ENCODE peak calls at places on chromosomes 5 and 9, in seven cellular contexts. One of them, this sample, is unnamed.
A peak's percentile ranks its signal among the peaks of the same experiment; 100 is the strongest.

GRCh38 chr5:17305964-17306725 is 88.7 kb downstream of the BASP1 start:
- DNase-seq in HCT116: no peak
- DNase-seq in heart right ventricle: peak; percentile 29
- DNase-seq in A549: peak; percentile 99
- DNase-seq in psoas muscle: no peak
- DNase-seq in left ventricle myocardium inferior: no peak
- DNase-seq in pancreas: peak; percentile 58
- DNase-seq in this sample: peak; percentile 98

GRCh38 chr5:135715267-135716050 is 119.0 kb upstream of the SLC25A48 start:
- DNase-seq in pancreas: no peak
- DNase-seq in psoas muscle: no peak
- DNase-seq in A549: no peak
- DNase-seq in heart right ventricle: no peak
- DNase-seq in left ventricle myocardium inferior: no peak
- DNase-seq in HCT116: no peak
- DNase-seq in this sample: no peak

GRCh38 chr5:36442352-36442751 is 140.7 kb upstream of the RANBP3L start:
- DNase-seq in heart right ventricle: no peak
- DNase-seq in A549: peak; percentile 27
- DNase-seq in pancreas: no peak
- DNase-seq in left ventricle myocardium inferior: no peak
- DNase-seq in HCT116: no peak
- DNase-seq in psoas muscle: no peak
- DNase-seq in this sample: peak; percentile 15

GRCh38 chr5:54761213-54761701 is 224.1 kb downstream of the ESM1 start:
- DNase-seq in pancreas: no peak
- DNase-seq in left ventricle myocardium inferior: no peak
- DNase-seq in A549: peak; percentile 31
- DNase-seq in psoas muscle: peak; percentile 44
- DNase-seq in HCT116: no peak
- DNase-seq in heart right ventricle: no peak
- DNase-seq in this sample: peak; percentile 99

GRCh38 chr5:15286659-15287058 is 213.3 kb upstream of the FBXL7 start:
- DNase-seq in left ventricle myocardium inferior: no peak
- DNase-seq in pancreas: no peak
- DNase-seq in psoas muscle: no peak
- DNase-seq in A549: no peak
- DNase-seq in HCT116: no peak
- DNase-seq in heart right ventricle: no peak
- DNase-seq in this sample: peak; percentile 0

GRCh38 chr5:56405116-56405515 is 172.0 kb upstream of the ANKRD55 start:
- DNase-seq in A549: no peak
- DNase-seq in HCT116: no peak
- DNase-seq in pancreas: no peak
- DNase-seq in psoas muscle: no peak
- DNase-seq in left ventricle myocardium inferior: no peak
- DNase-seq in heart right ventricle: no peak
- DNase-seq in this sample: no peak

GRCh38 chr9:129166962-129167557 is 11.0 kb downstream of the IER5L start:
- DNase-seq in heart right ventricle: peak; percentile 66
- DNase-seq in pancreas: peak; percentile 91
- DNase-seq in psoas muscle: peak; percentile 72
- DNase-seq in A549: peak; percentile 79
- DNase-seq in left ventricle myocardium inferior: peak; percentile 71
- DNase-seq in HCT116: peak; percentile 63
- DNase-seq in this sample: peak; percentile 72

GRCh38 chr5:75460532-75460931 is 50.9 kb downstream of the CERT1 start:
- DNase-seq in heart right ventricle: no peak
- DNase-seq in A549: no peak
- DNase-seq in pancreas: no peak
- DNase-seq in left ventricle myocardium inferior: no peak
- DNase-seq in HCT116: no peak
- DNase-seq in psoas muscle: no peak
- DNase-seq in this sample: no peak

GRCh38 chr9:21904776-21905175 is 89.4 kb downstream of the CDKN2A start:
- DNase-seq in pancreas: no peak
- DNase-seq in left ventricle myocardium inferior: no peak
- DNase-seq in heart right ventricle: no peak
- DNase-seq in psoas muscle: no peak
- DNase-seq in HCT116: no peak
- DNase-seq in A549: no peak
- DNase-seq in this sample: no peak

GRCh38 chr9:32968101-32969011 is 33.1 kb downstream of the APTX start:
- DNase-seq in A549: peak; percentile 33
- DNase-seq in left ventricle myocardium inferior: no peak
- DNase-seq in psoas muscle: peak; percentile 29
- DNase-seq in HCT116: peak; percentile 6
- DNase-seq in pancreas: no peak
- DNase-seq in heart right ventricle: peak; percentile 35
- DNase-seq in this sample: peak; percentile 71

GRCh38 chr9:129828051-129828450 is 4.1 kb upstream of the TOR1A start:
- DNase-seq in pancreas: no peak
- DNase-seq in psoas muscle: no peak
- DNase-seq in HCT116: no peak
- DNase-seq in left ventricle myocardium inferior: no peak
- DNase-seq in A549: no peak
- DNase-seq in heart right ventricle: no peak
- DNase-seq in this sample: no peak

GRCh38 chr9:21031091-21031817 is at the start of gene HACD4:
- DNase-seq in psoas muscle: peak; percentile 41
- DNase-seq in HCT116: no peak
- DNase-seq in pancreas: peak; percentile 33
- DNase-seq in heart right ventricle: peak; percentile 66
- DNase-seq in left ventricle myocardium inferior: peak; percentile 53
- DNase-seq in A549: peak; percentile 23
- DNase-seq in this sample: peak; percentile 34

GRCh38 chr9:24846248-24846912 is 300.7 kb upstream of the IZUMO3 start:
- DNase-seq in psoas muscle: no peak
- DNase-seq in A549: no peak
- DNase-seq in pancreas: no peak
- DNase-seq in HCT116: no peak
- DNase-seq in left ventricle myocardium inferior: no peak
- DNase-seq in heart right ventricle: no peak
- DNase-seq in this sample: no peak

GRCh38 chr9:107174441-107174840 is 108.6 kb upstream of the RAD23B start:
- DNase-seq in heart right ventricle: no peak
- DNase-seq in psoas muscle: no peak
- DNase-seq in A549: no peak
- DNase-seq in left ventricle myocardium inferior: no peak
- DNase-seq in HCT116: no peak
- DNase-seq in pancreas: no peak
- DNase-seq in this sample: no peak

GRCh38 chr5:120539471-120539870 is 75.4 kb downstream of the PRR16 start:
- DNase-seq in pancreas: no peak
- DNase-seq in left ventricle myocardium inferior: no peak
- DNase-seq in psoas muscle: no peak
- DNase-seq in HCT116: no peak
- DNase-seq in A549: no peak
- DNase-seq in heart right ventricle: no peak
- DNase-seq in this sample: no peak

GRCh38 chr9:98552306-98552705 is 156.4 kb downstream of the GABBR2 start:
- DNase-seq in A549: no peak
- DNase-seq in pancreas: no peak
- DNase-seq in psoas muscle: no peak
- DNase-seq in heart right ventricle: no peak
- DNase-seq in left ventricle myocardium inferior: no peak
- DNase-seq in HCT116: no peak
- DNase-seq in this sample: no peak

GRCh38 chr5:163696270-163696887 is 191.0 kb downstream of the MAT2B start:
- DNase-seq in HCT116: peak; percentile 19
- DNase-seq in pancreas: no peak
- DNase-seq in psoas muscle: no peak
- DNase-seq in left ventricle myocardium inferior: no peak
- DNase-seq in heart right ventricle: no peak
- DNase-seq in A549: peak; percentile 48
- DNase-seq in this sample: peak; percentile 90

GRCh38 chr9:70563437-70564204 is 149.2 kb upstream of the KLF9 start:
- DNase-seq in pancreas: no peak
- DNase-seq in HCT116: no peak
- DNase-seq in A549: no peak
- DNase-seq in left ventricle myocardium inferior: no peak
- DNase-seq in heart right ventricle: no peak
- DNase-seq in psoas muscle: no peak
- DNase-seq in this sample: peak; percentile 83

DNA sequence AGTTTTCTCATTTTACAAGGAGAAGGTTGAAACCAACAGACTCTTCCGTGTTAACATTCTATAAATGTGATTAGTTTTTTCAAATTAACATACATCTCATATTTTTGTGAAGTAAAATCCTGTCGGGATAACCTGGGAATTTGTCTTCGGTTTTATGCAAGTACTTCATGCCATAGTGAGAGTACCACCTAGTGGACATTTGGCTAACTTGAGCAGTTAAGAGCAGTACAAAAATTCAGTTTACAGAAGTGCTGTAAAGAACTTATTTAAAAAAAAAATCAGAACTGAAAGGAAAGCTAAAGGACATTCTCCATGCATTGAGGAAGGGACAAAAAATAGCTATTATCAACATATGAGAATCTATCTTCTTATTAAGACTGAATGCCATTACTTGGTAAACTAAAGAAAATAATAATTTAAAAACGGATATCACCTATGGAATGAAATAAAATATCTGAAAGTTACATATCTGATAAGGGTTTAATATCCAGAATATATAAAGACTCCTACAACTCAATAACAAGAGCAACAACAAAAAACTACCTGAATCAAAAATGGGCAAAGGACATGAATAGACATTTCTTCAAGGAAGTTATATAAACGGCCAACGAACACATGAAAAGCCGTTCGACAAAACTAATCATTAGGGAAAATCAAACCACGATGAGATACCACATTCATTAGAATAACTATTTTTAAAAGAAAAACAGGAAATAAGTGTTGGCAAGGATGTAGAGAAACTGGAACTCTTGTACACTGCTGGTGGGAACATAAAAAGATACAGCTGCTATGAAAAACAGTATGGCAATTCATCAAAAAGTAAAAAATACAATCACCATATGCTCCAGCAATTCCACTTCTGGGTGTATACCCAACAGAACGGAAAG is 117.0 kb upstream of the GNA14 start:
- DNase-seq in pancreas: no peak
- DNase-seq in A549: peak; percentile 77
- DNase-seq in psoas muscle: no peak
- DNase-seq in left ventricle myocardium inferior: no peak
- DNase-seq in HCT116: peak; percentile 32
- DNase-seq in heart right ventricle: no peak
- DNase-seq in this sample: peak; percentile 84
- TF ChIP-seq CTCF in pancreas: peak; percentile 37
- TF ChIP-seq CTCF in A549: peak; percentile 67
- TF ChIP-seq CTCF in psoas muscle: peak; percentile 37
- TF ChIP-seq CTCF in left ventricle myocardium inferior: peak; percentile 49
- TF ChIP-seq CTCF in HCT116: peak; percentile 70
- TF ChIP-seq CTCF in heart right ventricle: peak; percentile 19
- TF ChIP-seq CTCF in this sample: peak; percentile 73

GRCh38 chr5:93607367-93608258 is 24.6 kb downstream of the NR2F1 start:
- DNase-seq in pancreas: no peak
- DNase-seq in heart right ventricle: no peak
- DNase-seq in A549: peak; percentile 57
- DNase-seq in left ventricle myocardium inferior: no peak
- DNase-seq in HCT116: no peak
- DNase-seq in psoas muscle: no peak
- DNase-seq in this sample: peak; percentile 69

GRCh38 chr5:93610581-93611167 is 27.7 kb downstream of the NR2F1 start:
- DNase-seq in heart right ventricle: no peak
- DNase-seq in A549: no peak
- DNase-seq in left ventricle myocardium inferior: no peak
- DNase-seq in pancreas: no peak
- DNase-seq in HCT116: no peak
- DNase-seq in psoas muscle: no peak
- DNase-seq in this sample: no peak

GRCh38 chr5:93609756-93610155 is 26.7 kb downstream of the NR2F1 start:
- DNase-seq in pancreas: no peak
- DNase-seq in A549: no peak
- DNase-seq in left ventricle myocardium inferior: no peak
- DNase-seq in HCT116: no peak
- DNase-seq in psoas muscle: no peak
- DNase-seq in heart right ventricle: no peak
- DNase-seq in this sample: no peak

GRCh38 chr5:93611900-93612898 is 29.2 kb downstream of the NR2F1 start:
- DNase-seq in left ventricle myocardium inferior: no peak
- DNase-seq in pancreas: peak; percentile 25
- DNase-seq in heart right ventricle: no peak
- DNase-seq in psoas muscle: no peak
- DNase-seq in HCT116: no peak
- DNase-seq in A549: peak; percentile 31
- DNase-seq in this sample: no peak

DNA sequence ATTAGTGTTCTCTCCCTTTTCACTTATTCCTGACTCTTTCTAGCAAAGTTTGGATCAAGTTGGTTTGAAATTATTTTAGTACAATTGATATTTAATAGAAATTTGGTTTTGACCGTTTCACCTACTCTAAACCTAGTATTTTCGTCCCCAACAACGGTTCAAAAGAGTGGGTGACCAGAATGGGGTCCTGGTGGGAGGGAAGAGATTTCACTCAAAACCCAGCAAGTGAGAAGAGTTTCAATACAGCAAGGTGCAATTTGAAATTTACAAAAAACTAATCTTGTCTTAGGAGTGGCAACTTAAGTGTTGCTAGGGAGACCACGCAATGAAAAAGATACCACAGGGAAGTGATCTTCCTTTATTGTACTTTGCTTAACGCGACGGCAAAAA is 28.5 kb downstream of the NR2F1 start:
- DNase-seq in left ventricle myocardium inferior: no peak
- DNase-seq in A549: no peak
- DNase-seq in heart right ventricle: no peak
- DNase-seq in HCT116: no peak
- DNase-seq in psoas muscle: no peak
- DNase-seq in pancreas: no peak
- DNase-seq in this sample: no peak
- H3K4me3 ChIP-seq in left ventricle myocardium inferior: no peak overlapping the region
- H3K4me3 ChIP-seq in A549: peak overlapping the region; percentile 31
- H3K4me3 ChIP-seq in heart right ventricle: no peak overlapping the region
- H3K4me3 ChIP-seq in HCT116: no peak overlapping the region
- H3K4me3 ChIP-seq in psoas muscle: no peak overlapping the region
- H3K4me3 ChIP-seq in pancreas: no peak overlapping the region
- H3K4me3 ChIP-seq in this sample: no peak overlapping the region

GRCh38 chr9:110130791-110131416 is 77.1 kb downstream of the C9orf152 start:
- DNase-seq in heart right ventricle: no peak
- DNase-seq in psoas muscle: no peak
- DNase-seq in A549: no peak
- DNase-seq in pancreas: no peak
- DNase-seq in left ventricle myocardium inferior: no peak
- DNase-seq in HCT116: no peak
- DNase-seq in this sample: no peak
- TF ChIP-seq CTCF in heart right ventricle: no peak
- TF ChIP-seq CTCF in psoas muscle: no peak
- TF ChIP-seq CTCF in A549: no peak
- TF ChIP-seq CTCF in pancreas: no peak
- TF ChIP-seq CTCF in left ventricle myocardium inferior: no peak
- TF ChIP-seq CTCF in HCT116: no peak
- TF ChIP-seq CTCF in this sample: no peak

DNA sequence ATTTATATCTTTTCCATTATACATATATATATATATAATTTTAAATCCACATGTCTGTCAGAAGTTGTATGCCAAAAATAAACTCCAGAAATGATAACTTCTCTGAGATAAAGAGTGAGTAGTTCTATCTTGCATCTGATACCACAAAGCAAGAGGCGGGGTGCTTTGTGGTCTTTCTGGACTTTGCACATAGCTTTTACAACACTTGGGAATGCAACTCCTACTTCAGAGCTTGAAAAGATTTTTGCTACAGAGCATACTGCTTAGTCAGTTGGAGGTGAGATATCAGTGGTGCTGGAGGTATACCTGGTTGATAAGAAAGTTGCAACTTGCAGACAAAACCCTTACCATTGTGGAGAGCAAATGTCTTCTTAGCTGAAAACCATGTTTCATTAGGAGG is 1384.5 kb upstream of the NUDT12 start:
- DNase-seq in left ventricle myocardium inferior: no peak
- DNase-seq in A549: no peak
- DNase-seq in HCT116: no peak
- DNase-seq in psoas muscle: no peak
- DNase-seq in heart right ventricle: no peak
- DNase-seq in pancreas: no peak
- DNase-seq in this sample: no peak
- H3K4me3 ChIP-seq in left ventricle myocardium inferior: no peak overlapping the region
- H3K4me3 ChIP-seq in A549: no peak overlapping the region
- H3K4me3 ChIP-seq in HCT116: no peak overlapping the region
- H3K4me3 ChIP-seq in psoas muscle: no peak overlapping the region
- H3K4me3 ChIP-seq in heart right ventricle: no peak overlapping the region
- H3K4me3 ChIP-seq in pancreas: no peak overlapping the region
- H3K4me3 ChIP-seq in this sample: no peak overlapping the region

This sample was measured in fibroblast of the aortic adventitia.